ENCODE peak calls at places on chromosomes 11 and 22, in four cellular contexts. One of them, this sample, is unnamed. For H3K4me1, the result is how much of the 10 kb centered on the place peaks cover.

GRCh38 chr11:107102692-107103463 is 84.6 kb upstream of the GUCY1A2 start:
- DNase-seq in BE2C: no peak
- DNase-seq in aorta: no peak
- DNase-seq in MM.1S: no peak
- DNase-seq in this sample: no peak

GRCh38 chr11:120061761-120062560 is 76.0 kb downstream of the TRIM29 start:
- DNase-seq in aorta: peak
- DNase-seq in BE2C: peak
- DNase-seq in MM.1S: no peak
- DNase-seq in this sample: no peak

GRCh38 chr11:28100665-28101064 is 7.3 kb downstream of the KIF18A start:
- DNase-seq in BE2C: no peak
- DNase-seq in aorta: no peak
- DNase-seq in MM.1S: no peak
- DNase-seq in this sample: no peak

GRCh38 chr11:10044618-10045017 is 249.4 kb downstream of the SBF2 start:
- DNase-seq in aorta: no peak
- DNase-seq in MM.1S: no peak
- DNase-seq in BE2C: no peak
- DNase-seq in this sample: no peak

GRCh38 chr11:128843198-128843766 is 23.8 kb downstream of the KCNJ1 start:
- DNase-seq in aorta: no peak
- DNase-seq in MM.1S: no peak
- DNase-seq in BE2C: no peak
- DNase-seq in this sample: no peak

GRCh38 chr11:111064118-111064517 is 181.4 kb upstream of the POU2AF2 start:
- DNase-seq in BE2C: no peak
- DNase-seq in aorta: no peak
- DNase-seq in MM.1S: no peak
- DNase-seq in this sample: no peak

GRCh38 chr22:41660416-41660815 is 28.3 kb downstream of the SNU13 start:
- DNase-seq in BE2C: no peak
- DNase-seq in MM.1S: no peak
- DNase-seq in aorta: no peak
- DNase-seq in this sample: no peak

GRCh38 chr11:59802639-59803176 is 7.9 kb downstream of the MRPL16 start:
- DNase-seq in aorta: no peak
- DNase-seq in BE2C: peak
- DNase-seq in MM.1S: peak
- DNase-seq in this sample: no peak

GRCh38 chr11:119152604-119153003 is 3.8 kb downstream of the ABCG4 start:
- DNase-seq in aorta: no peak
- DNase-seq in MM.1S: no peak
- DNase-seq in BE2C: no peak
- DNase-seq in this sample: no peak

GRCh38 chr11:122681731-122682130 is 26.2 kb downstream of the UBASH3B start:
- DNase-seq in BE2C: no peak
- DNase-seq in aorta: peak
- DNase-seq in MM.1S: no peak
- DNase-seq in this sample: no peak

GRCh38 chr22:50207383-50208031 is 6.7 kb downstream of the SELENOO start:
- DNase-seq in BE2C: peak
- DNase-seq in aorta: peak
- DNase-seq in MM.1S: no peak
- DNase-seq in this sample: no peak

GRCh38 chr11:64028398-64029115 is 7.2 kb upstream of the FLRT1 start:
- DNase-seq in aorta: no peak
- DNase-seq in BE2C: peak
- DNase-seq in MM.1S: no peak
- DNase-seq in this sample: no peak

GRCh38 chr11:133943950-133944698 is 12.6 kb downstream of the IGSF9B start:
- DNase-seq in MM.1S: no peak
- DNase-seq in BE2C: no peak
- DNase-seq in aorta: no peak
- DNase-seq in this sample: no peak

GRCh38 chr11:115276799-115277198 is 227.4 kb downstream of the CADM1 start:
- DNase-seq in aorta: no peak
- DNase-seq in BE2C: peak
- DNase-seq in MM.1S: no peak
- DNase-seq in this sample: no peak

GRCh38 chr22:19213496-19214473 is 35.2 kb upstream of the SLC25A1 start:
- DNase-seq in BE2C: no peak
- DNase-seq in aorta: no peak
- DNase-seq in MM.1S: no peak
- DNase-seq in this sample: no peak

GRCh38 chr11:125275905-125276634 is 111.5 kb downstream of the PKNOX2 start:
- DNase-seq in aorta: no peak
- DNase-seq in BE2C: no peak
- DNase-seq in MM.1S: no peak
- DNase-seq in this sample: no peak

GRCh38 chr22:19125474-19126308 is 3.5 kb upstream of the DGCR2 start:
- DNase-seq in aorta: no peak
- DNase-seq in MM.1S: no peak
- DNase-seq in BE2C: no peak
- DNase-seq in this sample: no peak

GRCh38 chr22:37563153-37564081 is 3.1 kb downstream of the CDC42EP1 start:
- DNase-seq in MM.1S: no peak
- DNase-seq in aorta: peak
- DNase-seq in BE2C: no peak
- DNase-seq in this sample: peak

GRCh38 chr11:76209956-76210885 is 3.9 kb upstream of the WNT11 start:
- DNase-seq in BE2C: peak
- DNase-seq in MM.1S: peak
- DNase-seq in aorta: peak
- DNase-seq in this sample: peak

GRCh38 chr11:33360642-33361041 is 103.5 kb downstream of the HIPK3 start:
- DNase-seq in MM.1S: no peak
- DNase-seq in BE2C: no peak
- DNase-seq in aorta: no peak
- DNase-seq in this sample: no peak

GRCh38 chr11:94832604-94833238 is 64.6 kb downstream of the AMOTL1 start:
- DNase-seq in BE2C: no peak
- DNase-seq in aorta: no peak
- DNase-seq in MM.1S: no peak
- DNase-seq in this sample: no peak
- H3K4me1 ChIP-seq in BE2C: under half
- H3K4me1 ChIP-seq in aorta: under half
- H3K4me1 ChIP-seq in MM.1S: under half
- H3K4me1 ChIP-seq in this sample: half or more

GRCh38 chr11:69008774-69009440 is 4.1 kb downstream of the MRGPRF start:
- DNase-seq in BE2C: peak
- DNase-seq in aorta: peak
- DNase-seq in MM.1S: no peak
- DNase-seq in this sample: peak

GRCh38 chr11:69007978-69008381 is 5.1 kb downstream of the MRGPRF start:
- DNase-seq in MM.1S: no peak
- DNase-seq in BE2C: no peak
- DNase-seq in aorta: peak
- DNase-seq in this sample: peak

GRCh38 chr11:69010964-69011623 is 2.0 kb downstream of the MRGPRF start:
- DNase-seq in BE2C: no peak
- DNase-seq in MM.1S: no peak
- DNase-seq in aorta: peak
- DNase-seq in this sample: peak

GRCh38 chr11:69010361-69010891 is 2.6 kb downstream of the MRGPRF start:
- DNase-seq in BE2C: no peak
- DNase-seq in MM.1S: no peak
- DNase-seq in aorta: no peak
- DNase-seq in this sample: peak

DNA sequence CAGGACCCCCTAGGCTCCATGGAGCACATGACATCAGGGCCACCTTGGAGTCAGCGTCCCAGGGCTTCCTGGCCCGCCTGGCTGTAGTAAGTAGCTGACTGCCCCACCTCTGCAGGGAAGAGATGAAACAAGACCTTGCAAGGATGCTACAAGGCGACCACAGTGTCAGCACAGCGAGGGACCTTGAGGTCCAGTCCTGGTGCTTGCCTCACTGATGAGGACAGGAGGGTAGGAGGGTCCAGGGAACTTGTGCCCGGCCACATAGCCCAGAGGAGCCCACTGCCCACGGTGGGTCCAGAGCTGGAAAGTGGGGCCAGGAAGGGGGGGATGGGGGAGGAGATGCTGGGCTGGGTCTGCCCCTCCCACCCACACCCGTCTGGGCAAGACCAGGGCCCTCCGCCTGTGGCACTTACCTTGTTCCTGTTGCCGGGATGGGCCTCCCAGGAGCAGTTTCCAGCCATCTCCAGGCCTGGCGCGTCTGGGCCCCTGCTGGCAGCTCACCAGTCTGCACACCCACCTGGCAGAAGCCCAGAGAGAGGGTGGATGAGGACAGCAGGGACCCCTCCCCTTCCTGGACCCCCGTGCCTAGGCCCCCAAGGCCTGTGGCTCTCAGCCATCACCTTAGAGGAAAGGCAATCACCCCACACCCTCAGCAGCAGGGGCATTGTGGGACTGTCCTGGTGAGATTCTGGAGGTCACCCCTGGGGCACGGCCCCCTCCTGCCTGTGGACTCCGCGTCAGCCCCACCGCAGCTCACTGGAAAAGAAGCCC is 3.4 kb downstream of the MRGPRF start:
- DNase-seq in BE2C: no peak
- DNase-seq in MM.1S: no peak
- DNase-seq in aorta: peak
- DNase-seq in this sample: peak
- H3K4me1 ChIP-seq in BE2C: under half
- H3K4me1 ChIP-seq in MM.1S: under half
- H3K4me1 ChIP-seq in aorta: under half
- H3K4me1 ChIP-seq in this sample: under half

GRCh38 chr11:62554377-62554776 is 7.8 kb upstream of the AHNAK start:
- DNase-seq in BE2C: no peak
- DNase-seq in MM.1S: no peak
- DNase-seq in aorta: peak
- DNase-seq in this sample: no peak
- H3K4me1 ChIP-seq in BE2C: under half
- H3K4me1 ChIP-seq in MM.1S: half or more
- H3K4me1 ChIP-seq in aorta: under half
- H3K4me1 ChIP-seq in this sample: half or more

GRCh38 chr11:58097437-58097836 is 27.9 kb downstream of the OR9I1 start:
- DNase-seq in BE2C: no peak
- DNase-seq in aorta: no peak
- DNase-seq in MM.1S: no peak
- DNase-seq in this sample: no peak
- H3K4me1 ChIP-seq in BE2C: under half
- H3K4me1 ChIP-seq in aorta: under half
- H3K4me1 ChIP-seq in MM.1S: under half
- H3K4me1 ChIP-seq in this sample: under half

GRCh38 chr11:12114487-12115033 is 4.2 kb downstream of the MICAL2 start:
- DNase-seq in MM.1S: no peak
- DNase-seq in aorta: peak
- DNase-seq in BE2C: no peak
- DNase-seq in this sample: no peak
- H3K4me1 ChIP-seq in MM.1S: under half
- H3K4me1 ChIP-seq in aorta: under half
- H3K4me1 ChIP-seq in BE2C: under half
- H3K4me1 ChIP-seq in this sample: under half

GRCh38 chr22:48849963-48850657 is 977.6 kb downstream of the BRD1 start:
- DNase-seq in MM.1S: no peak
- DNase-seq in BE2C: no peak
- DNase-seq in aorta: no peak
- DNase-seq in this sample: peak
- H3K4me1 ChIP-seq in MM.1S: under half
- H3K4me1 ChIP-seq in BE2C: under half
- H3K4me1 ChIP-seq in aorta: under half
- H3K4me1 ChIP-seq in this sample: under half

GRCh38 chr11:68581439-68581838 is 102.9 kb upstream of the GAL start:
- DNase-seq in aorta: no peak
- DNase-seq in BE2C: no peak
- DNase-seq in MM.1S: no peak
- DNase-seq in this sample: peak
- H3K4me1 ChIP-seq in aorta: under half
- H3K4me1 ChIP-seq in BE2C: under half
- H3K4me1 ChIP-seq in MM.1S: under half
- H3K4me1 ChIP-seq in this sample: under half